ENCODE peak calls at places on chromosome 17, in four cellular contexts. One of them, this sample, is unnamed.
A peak's percentile ranks its signal among the peaks of the same experiment; 100 is the strongest.

GRCh38 chr17:65060855-65061254 is 4.3 kb upstream of the GNA13 start:
- DNase-seq in A549: no peak
- DNase-seq in K562: no peak
- DNase-seq in GM12878: no peak
- DNase-seq in this sample: no peak

GRCh38 chr17:57739402-57740224 is 5.5 kb downstream of the CCDC182 start:
- DNase-seq in A549: peak; percentile 53
- DNase-seq in K562: peak; percentile 44
- DNase-seq in GM12878: no peak
- DNase-seq in this sample: peak; percentile 77

GRCh38 chr17:32746698-32747097 is 130.2 kb downstream of the MYO1D start:
- DNase-seq in A549: no peak
- DNase-seq in K562: no peak
- DNase-seq in GM12878: no peak
- DNase-seq in this sample: no peak

GRCh38 chr17:62755139-62755851 is 52.8 kb downstream of the MARCHF10 start:
- DNase-seq in A549: peak; percentile 20
- DNase-seq in K562: no peak
- DNase-seq in GM12878: no peak
- DNase-seq in this sample: no peak

GRCh38 chr17:19250421-19251141 is 13.4 kb downstream of the EPN2 start:
- DNase-seq in A549: no peak
- DNase-seq in K562: no peak
- DNase-seq in GM12878: no peak
- DNase-seq in this sample: no peak

GRCh38 chr17:17535957-17536356 is 39.8 kb upstream of the RASD1 start:
- DNase-seq in A549: peak; percentile 81
- DNase-seq in K562: no peak
- DNase-seq in GM12878: no peak
- DNase-seq in this sample: no peak

GRCh38 chr17:57582881-57583756 is 162.0 kb downstream of the CCDC182 start:
- DNase-seq in A549: no peak
- DNase-seq in K562: no peak
- DNase-seq in GM12878: no peak
- DNase-seq in this sample: no peak

GRCh38 chr17:31548709-31549108 is 157.2 kb downstream of the RAB11FIP4 start:
- DNase-seq in A549: no peak
- DNase-seq in K562: peak; percentile 67
- DNase-seq in GM12878: no peak
- DNase-seq in this sample: no peak

GRCh38 chr17:10513284-10514067 is 4.9 kb downstream of the MYH1 start:
- DNase-seq in A549: no peak
- DNase-seq in K562: no peak
- DNase-seq in GM12878: no peak
- DNase-seq in this sample: peak; percentile 1

GRCh38 chr17:1908699-1909309 is 79.0 kb downstream of the RPA1 start:
- DNase-seq in A549: peak; percentile 81
- DNase-seq in K562: peak; percentile 59
- DNase-seq in GM12878: no peak
- DNase-seq in this sample: peak; percentile 87

GRCh38 chr17:81741594-81742452 is 29.7 kb downstream of the SLC25A10 start:
- DNase-seq in A549: no peak
- DNase-seq in K562: peak; percentile 59
- DNase-seq in GM12878: no peak
- DNase-seq in this sample: no peak

GRCh38 chr17:19000531-19001011 is 4.0 kb downstream of the FAM83G start:
- DNase-seq in A549: peak; percentile 40
- DNase-seq in K562: peak; percentile 32
- DNase-seq in GM12878: no peak
- DNase-seq in this sample: no peak

GRCh38 chr17:39235555-39236221 is 9.9 kb upstream of the STAC2 start:
- DNase-seq in A549: peak; percentile 89
- DNase-seq in K562: peak; percentile 87
- DNase-seq in GM12878: peak; percentile 24
- DNase-seq in this sample: peak; percentile 96

GRCh38 chr17:74123350-74123749 is 80.1 kb upstream of the RPL38 start:
- DNase-seq in A549: no peak
- DNase-seq in K562: peak; percentile 19
- DNase-seq in GM12878: no peak
- DNase-seq in this sample: no peak

GRCh38 chr17:59353936-59354755 is 22.7 kb downstream of the YPEL2 start:
- DNase-seq in A549: no peak
- DNase-seq in K562: no peak
- DNase-seq in GM12878: no peak
- DNase-seq in this sample: peak; percentile 60

GRCh38 chr17:82107341-82107860 is 9.4 kb upstream of the FASN start:
- DNase-seq in A549: peak; percentile 59
- DNase-seq in K562: no peak
- DNase-seq in GM12878: no peak
- DNase-seq in this sample: peak; percentile 44

GRCh38 chr17:42518755-42519545 is 17.1 kb upstream of the NAGLU start:
- DNase-seq in A549: peak; percentile 84
- DNase-seq in K562: peak; percentile 89
- DNase-seq in GM12878: no peak
- DNase-seq in this sample: no peak

GRCh38 chr17:49191407-49191916 is 18.9 kb downstream of the GNGT2 start:
- DNase-seq in A549: no peak
- DNase-seq in K562: no peak
- DNase-seq in GM12878: no peak
- DNase-seq in this sample: no peak

GRCh38 chr17:3935140-3935542 is 18.9 kb upstream of the P2RX1 start:
- DNase-seq in A549: peak; percentile 87
- DNase-seq in K562: peak; percentile 45
- DNase-seq in GM12878: no peak
- DNase-seq in this sample: peak; percentile 93

GRCh38 chr17:53765609-53766008 is 57.1 kb upstream of the KIF2B start:
- DNase-seq in A549: no peak
- DNase-seq in K562: no peak
- DNase-seq in GM12878: no peak
- DNase-seq in this sample: no peak

GRCh38 chr17:77327181-77327565 is 186.4 kb downstream of the SEC14L1 start:
- DNase-seq in A549: no peak
- DNase-seq in K562: no peak
- DNase-seq in GM12878: no peak
- DNase-seq in this sample: no peak

GRCh38 chr17:17036520-17036998 is 5.7 kb upstream of the MPRIP start:
- DNase-seq in A549: no peak
- DNase-seq in K562: no peak
- DNase-seq in GM12878: no peak
- DNase-seq in this sample: no peak

GRCh38 chr17:56925088-56925487 is 11.2 kb upstream of the TRIM25 start:
- DNase-seq in A549: no peak
- DNase-seq in K562: no peak
- DNase-seq in GM12878: no peak
- DNase-seq in this sample: no peak

GRCh38 chr17:2624292-2624731 is 30.9 kb downstream of the PAFAH1B1 start:
- DNase-seq in A549: no peak
- DNase-seq in K562: no peak
- DNase-seq in GM12878: peak; percentile 21
- DNase-seq in this sample: peak; percentile 69

DNA sequence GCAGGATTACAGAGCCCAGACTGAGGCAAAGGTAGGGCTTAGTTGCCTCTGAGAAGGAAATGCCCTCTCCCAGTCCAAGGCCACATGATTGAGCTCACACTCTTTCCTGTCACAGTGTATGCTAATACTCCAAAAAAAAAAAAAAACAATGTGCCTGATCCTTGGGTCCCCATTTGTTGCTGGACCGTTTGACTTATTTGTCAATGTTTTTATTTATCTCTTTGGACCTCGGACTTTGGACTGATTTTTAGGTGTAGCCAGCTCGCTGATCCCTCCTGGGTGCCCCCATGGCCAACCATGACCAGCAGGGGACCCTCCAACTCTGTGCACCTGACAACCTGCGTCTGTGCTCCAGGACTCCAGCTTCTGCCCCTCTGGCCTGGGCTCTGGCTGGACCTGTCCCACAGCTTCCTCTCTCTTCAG is 622 bp upstream of the CCL16 start:
- DNase-seq in A549: no peak
- DNase-seq in K562: no peak
- DNase-seq in GM12878: no peak
- DNase-seq in this sample: peak; percentile 54
- TF ChIP-seq JUNB in A549: no peak
- TF ChIP-seq JUNB in K562: no peak
- TF ChIP-seq JUNB in GM12878: no peak
- TF ChIP-seq JUNB in this sample: no peak

DNA sequence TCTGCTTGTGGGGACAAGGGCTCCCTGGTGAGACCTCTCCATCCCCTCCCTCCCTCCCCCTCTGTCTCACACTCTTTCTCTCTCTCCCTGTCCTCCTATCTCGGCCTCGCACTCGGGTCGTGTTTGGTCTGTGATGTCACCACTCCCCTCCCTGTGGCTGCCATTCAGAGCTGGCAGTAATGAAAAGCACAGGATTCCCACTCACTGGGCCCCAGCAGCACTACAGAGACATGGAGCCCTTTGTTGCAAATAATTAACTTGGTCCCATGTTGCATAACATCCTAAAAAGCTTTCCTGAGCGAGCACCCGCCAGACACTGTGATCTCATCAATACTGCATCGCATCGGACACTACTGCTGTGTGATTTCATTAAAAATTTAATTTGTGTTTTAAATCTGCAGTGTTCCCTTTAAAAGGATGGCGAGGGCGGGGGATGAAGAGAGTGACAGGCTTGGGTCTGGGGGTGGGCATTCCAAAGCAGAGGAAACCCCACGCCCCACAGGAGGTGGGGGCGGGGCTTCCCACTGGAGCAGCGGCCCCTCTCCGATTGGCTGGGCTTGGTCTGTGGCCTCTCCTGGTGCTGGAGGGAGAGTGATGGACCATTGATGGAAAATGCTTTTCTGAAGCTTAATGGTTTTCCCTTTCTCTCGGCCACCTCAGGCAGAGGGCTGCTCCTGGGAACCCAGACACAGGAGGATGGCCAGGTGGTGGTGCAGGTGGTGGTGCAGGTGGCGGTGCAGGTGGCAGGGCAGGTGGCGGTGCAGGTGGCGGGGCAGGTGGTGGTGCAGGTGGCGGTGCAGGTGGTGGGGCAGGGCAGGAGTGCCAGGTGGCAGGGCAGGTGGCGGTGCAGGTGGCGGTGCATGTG is 15.3 kb upstream of the NPTX1 start:
- DNase-seq in A549: peak; percentile 62
- DNase-seq in K562: no peak
- DNase-seq in GM12878: no peak
- DNase-seq in this sample: peak; percentile 74
- TF ChIP-seq JUNB in A549: no peak
- TF ChIP-seq JUNB in K562: no peak
- TF ChIP-seq JUNB in GM12878: no peak
- TF ChIP-seq JUNB in this sample: no peak

GRCh38 chr17:47901423-47901822 is 5.4 kb downstream of the SP2 start:
- DNase-seq in A549: no peak
- DNase-seq in K562: no peak
- DNase-seq in GM12878: no peak
- DNase-seq in this sample: no peak

GRCh38 chr17:47907932-47908562 is 12.0 kb downstream of the SP2 start:
- DNase-seq in A549: no peak
- DNase-seq in K562: no peak
- DNase-seq in GM12878: no peak
- DNase-seq in this sample: no peak

GRCh38 chr17:47905221-47905733 is 9.2 kb downstream of the SP2 start:
- DNase-seq in A549: no peak
- DNase-seq in K562: no peak
- DNase-seq in GM12878: no peak
- DNase-seq in this sample: no peak

GRCh38 chr17:47902039-47902744 is 6.2 kb downstream of the SP2 start:
- DNase-seq in A549: no peak
- DNase-seq in K562: peak; percentile 44
- DNase-seq in GM12878: no peak
- DNase-seq in this sample: peak; percentile 86

GRCh38 chr17:47906443-47906842 is 10.4 kb downstream of the SP2 start:
- DNase-seq in A549: no peak
- DNase-seq in K562: no peak
- DNase-seq in GM12878: no peak
- DNase-seq in this sample: no peak
- TF ChIP-seq JUNB in A549: no peak
- TF ChIP-seq JUNB in K562: no peak
- TF ChIP-seq JUNB in GM12878: no peak
- TF ChIP-seq JUNB in this sample: no peak

GRCh38 chr17:40490289-40490853 is 11.1 kb downstream of the TNS4 start:
- DNase-seq in A549: peak; percentile 76
- DNase-seq in K562: peak; percentile 32
- DNase-seq in GM12878: no peak
- DNase-seq in this sample: peak; percentile 70
- TF ChIP-seq JUNB in A549: no peak
- TF ChIP-seq JUNB in K562: no peak
- TF ChIP-seq JUNB in GM12878: no peak
- TF ChIP-seq JUNB in this sample: no peak

GRCh38 chr17:496761-497586 is 144.4 kb upstream of the RPH3AL start:
- DNase-seq in A549: no peak
- DNase-seq in K562: no peak
- DNase-seq in GM12878: no peak
- DNase-seq in this sample: no peak
- TF ChIP-seq JUNB in A549: no peak
- TF ChIP-seq JUNB in K562: no peak
- TF ChIP-seq JUNB in GM12878: no peak
- TF ChIP-seq JUNB in this sample: no peak

DNA sequence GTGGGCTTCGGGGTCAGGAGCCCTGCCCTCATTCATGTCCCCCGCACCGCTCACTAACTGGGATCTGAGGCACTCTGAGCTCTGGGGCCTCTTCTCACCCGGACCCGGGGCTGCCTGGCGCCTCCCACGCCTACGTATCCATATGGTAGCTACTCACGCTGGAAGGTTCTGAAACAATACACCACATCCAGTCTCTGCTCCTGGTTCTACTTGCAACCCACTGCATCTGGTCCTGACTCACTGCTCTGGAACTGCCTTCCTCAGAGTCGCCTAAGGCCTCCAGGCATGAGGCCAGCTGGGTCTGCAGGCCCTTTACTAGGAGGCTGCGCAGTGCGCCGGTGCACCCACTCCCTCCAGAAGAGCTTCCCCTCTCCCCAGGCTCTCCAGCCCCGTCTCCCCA is 18.1 kb downstream of the USP36 start:
- DNase-seq in A549: no peak
- DNase-seq in K562: no peak
- DNase-seq in GM12878: no peak
- DNase-seq in this sample: no peak
- TF ChIP-seq JUNB in A549: no peak
- TF ChIP-seq JUNB in K562: no peak
- TF ChIP-seq JUNB in GM12878: no peak
- TF ChIP-seq JUNB in this sample: no peak

This sample was measured in GM23338.